ENCODE peak calls at places on chromosome 18, in four cellular contexts. One of them, this sample, is unnamed.
A peak's percentile ranks its signal among the peaks of the same experiment; 100 is the strongest.

GRCh38 chr18:65975536-65975935 is 224.7 kb downstream of the CDH7 start:
- DNase-seq in GM23248: no peak
- DNase-seq in neural progenitor cell: no peak
- DNase-seq in HCT116: no peak
- DNase-seq in this sample: peak; percentile 2

GRCh38 chr18:2968559-2968958 is 44.4 kb downstream of the LPIN2 start:
- DNase-seq in HCT116: no peak
- DNase-seq in GM23248: no peak
- DNase-seq in neural progenitor cell: no peak
- DNase-seq in this sample: no peak

GRCh38 chr18:3610818-3611217 is 160.8 kb downstream of the TGIF1 start:
- DNase-seq in GM23248: peak; percentile 70
- DNase-seq in neural progenitor cell: no peak
- DNase-seq in HCT116: no peak
- DNase-seq in this sample: no peak

GRCh38 chr18:24397131-24397693 is 412 bp downstream of the OSBPL1A start:
- DNase-seq in GM23248: peak; percentile 89
- DNase-seq in HCT116: peak; percentile 45
- DNase-seq in neural progenitor cell: peak; percentile 82
- DNase-seq in this sample: peak; percentile 86

GRCh38 chr18:9017170-9017899 is 85.2 kb upstream of the NDUFV2 start:
- DNase-seq in neural progenitor cell: peak; percentile 72
- DNase-seq in HCT116: peak; percentile 90
- DNase-seq in GM23248: peak; percentile 99
- DNase-seq in this sample: peak; percentile 87

GRCh38 chr18:64201781-64202180 is 52.9 kb upstream of the LINC00305 start:
- DNase-seq in neural progenitor cell: no peak
- DNase-seq in HCT116: no peak
- DNase-seq in GM23248: no peak
- DNase-seq in this sample: no peak

GRCh38 chr18:73986711-73987110 is 160.9 kb downstream of the FBXO15 start:
- DNase-seq in GM23248: peak; percentile 45
- DNase-seq in HCT116: no peak
- DNase-seq in neural progenitor cell: no peak
- DNase-seq in this sample: no peak

GRCh38 chr18:7177131-7177744 is 53.7 kb upstream of the LRRC30 start:
- DNase-seq in GM23248: peak; percentile 86
- DNase-seq in HCT116: no peak
- DNase-seq in neural progenitor cell: peak; percentile 78
- DNase-seq in this sample: peak; percentile 49

GRCh38 chr18:79510731-79511141 is 115.0 kb downstream of the NFATC1 start:
- DNase-seq in HCT116: no peak
- DNase-seq in GM23248: no peak
- DNase-seq in neural progenitor cell: no peak
- DNase-seq in this sample: no peak

GRCh38 chr18:24731981-24732380 is 271.5 kb downstream of the HRH4 start:
- DNase-seq in GM23248: peak; percentile 53
- DNase-seq in HCT116: no peak
- DNase-seq in neural progenitor cell: peak; percentile 6
- DNase-seq in this sample: no peak

GRCh38 chr18:27824275-27824674 is 352.7 kb downstream of the CDH2 start:
- DNase-seq in neural progenitor cell: no peak
- DNase-seq in HCT116: no peak
- DNase-seq in GM23248: no peak
- DNase-seq in this sample: no peak

GRCh38 chr18:3692113-3692621 is 242.2 kb downstream of the TGIF1 start:
- DNase-seq in GM23248: no peak
- DNase-seq in neural progenitor cell: no peak
- DNase-seq in HCT116: no peak
- DNase-seq in this sample: no peak

DNA sequence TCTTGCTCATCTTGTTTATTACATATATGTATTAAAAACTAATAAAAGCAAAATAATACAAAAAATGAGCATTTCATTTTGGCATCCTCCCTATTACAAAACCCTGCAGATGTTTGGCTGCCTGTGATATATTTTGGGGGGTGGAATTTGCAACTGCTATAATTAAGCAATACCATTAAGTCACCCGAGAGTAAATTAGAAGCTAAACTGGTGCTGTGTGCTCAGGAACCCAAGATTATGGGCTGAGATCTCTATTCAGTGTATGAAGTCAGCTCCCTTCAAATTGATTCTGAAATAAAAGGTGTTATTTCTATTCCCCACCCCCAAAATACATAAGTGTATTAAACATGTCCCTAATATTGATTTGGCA is 111.1 kb downstream of the SS18 start:
- DNase-seq in neural progenitor cell: no peak
- DNase-seq in HCT116: no peak
- DNase-seq in GM23248: no peak
- DNase-seq in this sample: no peak
- H3K9ac ChIP-seq in neural progenitor cell: no peak overlapping the region
- H3K9ac ChIP-seq in HCT116: no peak overlapping the region
- H3K9ac ChIP-seq in GM23248: no peak overlapping the region
- H3K9ac ChIP-seq in this sample: no peak overlapping the region

DNA sequence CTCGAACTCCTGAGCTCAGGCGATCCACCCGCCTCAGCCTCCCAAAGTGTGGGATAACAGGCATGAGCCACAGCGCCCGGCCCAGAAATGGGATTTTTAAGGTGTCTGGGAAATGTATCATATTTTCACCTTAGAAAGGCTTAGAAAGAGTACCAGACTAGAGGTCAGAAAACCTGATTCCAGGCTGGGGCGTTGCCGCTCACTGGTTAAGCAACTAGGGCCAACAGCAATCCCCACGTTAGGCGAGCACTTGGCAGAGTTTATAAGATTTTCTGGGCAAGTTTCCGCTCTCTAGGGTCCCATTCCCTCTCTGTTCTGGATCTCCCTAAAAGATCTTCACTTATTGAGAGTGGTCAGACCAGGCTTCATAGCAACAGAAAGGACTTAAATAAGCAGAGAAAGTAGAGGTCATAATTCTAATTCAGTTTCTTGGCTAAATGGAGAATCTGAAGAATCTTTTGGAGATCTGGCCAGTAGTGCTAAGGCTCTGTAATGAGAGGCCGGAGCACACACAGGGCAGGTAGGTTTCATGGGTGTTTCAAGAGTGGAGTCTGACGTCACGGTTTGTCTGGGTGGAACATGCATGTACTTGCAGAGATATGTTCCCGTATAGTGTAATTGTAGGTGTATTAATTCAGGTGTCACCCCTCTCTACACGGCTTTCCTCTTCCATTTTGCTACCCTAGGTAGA is 4.2 kb upstream of the SMAD7 start:
- DNase-seq in GM23248: peak; percentile 44
- DNase-seq in HCT116: no peak
- DNase-seq in neural progenitor cell: no peak
- DNase-seq in this sample: no peak
- H3K9ac ChIP-seq in GM23248: peak overlapping the region; percentile 80
- H3K9ac ChIP-seq in HCT116: no peak overlapping the region
- H3K9ac ChIP-seq in neural progenitor cell: no peak overlapping the region
- H3K9ac ChIP-seq in this sample: peak overlapping the region; percentile 32

GRCh38 chr18:57581301-57581934 is 5.1 kb downstream of the FECH start:
- DNase-seq in HCT116: no peak
- DNase-seq in neural progenitor cell: no peak
- DNase-seq in GM23248: no peak
- DNase-seq in this sample: no peak

GRCh38 chr18:57579928-57580327 is 6.6 kb downstream of the FECH start:
- DNase-seq in HCT116: no peak
- DNase-seq in neural progenitor cell: no peak
- DNase-seq in GM23248: no peak
- DNase-seq in this sample: no peak

GRCh38 chr18:57576316-57576715 is 10.2 kb downstream of the FECH start:
- DNase-seq in HCT116: no peak
- DNase-seq in neural progenitor cell: no peak
- DNase-seq in GM23248: no peak
- DNase-seq in this sample: no peak

GRCh38 chr18:57574866-57575265 is 11.6 kb downstream of the FECH start:
- DNase-seq in HCT116: no peak
- DNase-seq in GM23248: no peak
- DNase-seq in neural progenitor cell: no peak
- DNase-seq in this sample: no peak

GRCh38 chr18:57575542-57575941 is 11.0 kb downstream of the FECH start:
- DNase-seq in GM23248: no peak
- DNase-seq in HCT116: no peak
- DNase-seq in neural progenitor cell: no peak
- DNase-seq in this sample: no peak
- H3K9ac ChIP-seq in GM23248: no peak overlapping the region
- H3K9ac ChIP-seq in HCT116: no peak overlapping the region
- H3K9ac ChIP-seq in neural progenitor cell: no peak overlapping the region
- H3K9ac ChIP-seq in this sample: no peak overlapping the region

GRCh38 chr18:44742126-44742525 is 61.4 kb downstream of the SETBP1 start:
- DNase-seq in HCT116: no peak
- DNase-seq in GM23248: no peak
- DNase-seq in neural progenitor cell: no peak
- DNase-seq in this sample: no peak

GRCh38 chr18:44743626-44744025 is 62.9 kb downstream of the SETBP1 start:
- DNase-seq in neural progenitor cell: peak; percentile 21
- DNase-seq in HCT116: no peak
- DNase-seq in GM23248: no peak
- DNase-seq in this sample: no peak

GRCh38 chr18:44742741-44743311 is 62.1 kb downstream of the SETBP1 start:
- DNase-seq in GM23248: peak; percentile 67
- DNase-seq in neural progenitor cell: peak; percentile 31
- DNase-seq in HCT116: no peak
- DNase-seq in this sample: no peak

GRCh38 chr18:44747157-44747556 is 66.5 kb downstream of the SETBP1 start:
- DNase-seq in HCT116: no peak
- DNase-seq in neural progenitor cell: no peak
- DNase-seq in GM23248: no peak
- DNase-seq in this sample: no peak

GRCh38 chr18:44744206-44745180 is 63.8 kb downstream of the SETBP1 start:
- DNase-seq in GM23248: no peak
- DNase-seq in HCT116: no peak
- DNase-seq in neural progenitor cell: peak; percentile 90
- DNase-seq in this sample: no peak
- H3K9ac ChIP-seq in GM23248: no peak overlapping the region
- H3K9ac ChIP-seq in HCT116: no peak overlapping the region
- H3K9ac ChIP-seq in neural progenitor cell: no peak overlapping the region
- H3K9ac ChIP-seq in this sample: no peak overlapping the region

DNA sequence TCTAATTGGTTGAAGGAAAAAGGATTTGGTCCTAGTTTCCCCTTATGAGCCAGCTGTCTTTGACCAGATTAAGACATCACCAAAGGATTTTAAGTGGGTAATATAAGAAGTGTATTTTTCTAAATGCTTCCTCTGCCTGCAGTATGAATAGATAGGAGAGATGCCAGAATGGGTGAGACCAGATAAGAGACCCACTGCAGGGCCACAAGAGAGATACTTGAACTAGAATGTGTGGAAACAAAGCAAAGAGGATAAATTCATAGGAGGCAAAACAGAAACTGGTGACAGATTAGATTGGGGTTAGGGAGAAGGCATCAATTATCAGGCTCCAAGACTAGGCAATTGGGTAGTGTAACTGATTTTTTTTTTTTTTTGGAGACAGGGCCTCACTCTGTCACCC is 1.2 kb upstream of the HDHD2 start:
- DNase-seq in GM23248: no peak
- DNase-seq in neural progenitor cell: no peak
- DNase-seq in HCT116: no peak
- DNase-seq in this sample: no peak
- H3K9ac ChIP-seq in GM23248: peak overlapping the region; percentile 91
- H3K9ac ChIP-seq in neural progenitor cell: peak overlapping the region; percentile 76
- H3K9ac ChIP-seq in HCT116: peak overlapping the region; percentile 81
- H3K9ac ChIP-seq in this sample: no peak overlapping the region

GRCh38 chr18:13437034-13437433 is 218.5 kb downstream of the LDLRAD4 start:
- DNase-seq in GM23248: no peak
- DNase-seq in HCT116: no peak
- DNase-seq in neural progenitor cell: no peak
- DNase-seq in this sample: no peak
- H3K9ac ChIP-seq in GM23248: no peak overlapping the region
- H3K9ac ChIP-seq in HCT116: no peak overlapping the region
- H3K9ac ChIP-seq in neural progenitor cell: no peak overlapping the region
- H3K9ac ChIP-seq in this sample: no peak overlapping the region

DNA sequence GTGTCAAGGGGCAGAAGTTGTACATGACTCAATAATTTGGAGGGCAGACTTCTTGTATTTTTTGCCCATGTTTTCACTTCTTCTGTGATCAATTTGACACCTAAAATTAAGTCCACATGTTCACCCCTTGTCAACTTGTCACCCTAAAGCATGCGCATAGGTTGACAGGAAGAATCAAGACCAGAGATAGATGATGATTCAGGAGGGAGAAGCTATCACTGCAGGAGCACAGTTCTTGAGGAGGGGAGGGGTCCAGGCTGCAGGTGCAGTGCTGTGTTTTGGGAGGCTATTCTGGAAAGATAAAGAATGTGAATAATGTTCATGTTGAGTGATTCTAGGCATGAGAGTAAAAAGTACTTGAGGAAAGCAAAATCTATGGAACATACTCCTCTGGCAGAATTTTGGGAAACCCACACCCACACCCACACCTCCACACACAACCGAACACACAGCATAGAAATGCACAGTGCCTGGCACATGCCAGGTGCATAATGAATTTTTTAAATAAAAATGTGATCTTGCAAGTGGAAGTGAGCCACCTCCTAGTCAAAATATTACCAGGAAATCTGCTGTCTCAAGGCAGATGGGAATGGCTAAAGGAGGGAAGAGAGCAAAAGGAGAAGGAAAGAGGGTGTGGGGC is 249.2 kb upstream of the MEX3C start:
- DNase-seq in neural progenitor cell: no peak
- DNase-seq in GM23248: no peak
- DNase-seq in HCT116: no peak
- DNase-seq in this sample: no peak
- H3K9ac ChIP-seq in neural progenitor cell: no peak overlapping the region
- H3K9ac ChIP-seq in GM23248: no peak overlapping the region
- H3K9ac ChIP-seq in HCT116: no peak overlapping the region
- H3K9ac ChIP-seq in this sample: no peak overlapping the region

This sample was measured in endothelial cell of umbilical vein.